ENCODE peak calls at places on chromosomes 16 and 17, in eight cellular contexts. One of them, this sample, is unnamed. For H3K36me3, the result is how much of the 10 kb centered on the place peaks cover.

GRCh38 chr17:61556224-61557188 is 34.5 kb downstream of the NACA2 start:
- DNase-seq in GM23338: peak
- DNase-seq in tibial nerve: no peak
- DNase-seq in endodermal cell: no peak
- DNase-seq in cardiac muscle cell: peak
- DNase-seq in psoas muscle: no peak
- DNase-seq in spleen: no peak
- DNase-seq in breast epithelium: no peak
- DNase-seq in this sample: no peak

GRCh38 chr17:50661795-50662391 is 27.2 kb downstream of the ABCC3 start:
- DNase-seq in cardiac muscle cell: peak
- DNase-seq in GM23338: peak
- DNase-seq in endodermal cell: peak
- DNase-seq in breast epithelium: peak
- DNase-seq in psoas muscle: peak
- DNase-seq in tibial nerve: no peak
- DNase-seq in spleen: no peak
- DNase-seq in this sample: no peak

GRCh38 chr17:78237403-78238012 is 6.1 kb downstream of the TMEM235 start:
- DNase-seq in breast epithelium: no peak
- DNase-seq in tibial nerve: no peak
- DNase-seq in GM23338: no peak
- DNase-seq in psoas muscle: no peak
- DNase-seq in spleen: no peak
- DNase-seq in endodermal cell: peak
- DNase-seq in cardiac muscle cell: no peak
- DNase-seq in this sample: peak

GRCh38 chr17:41666336-41666680 is 22.4 kb upstream of the EIF1 start:
- DNase-seq in endodermal cell: no peak
- DNase-seq in psoas muscle: peak
- DNase-seq in breast epithelium: no peak
- DNase-seq in tibial nerve: no peak
- DNase-seq in cardiac muscle cell: peak
- DNase-seq in spleen: peak
- DNase-seq in GM23338: peak
- DNase-seq in this sample: peak

GRCh38 chr16:11916524-11917285 is 949 bp upstream of the GSPT1 start:
- DNase-seq in breast epithelium: peak
- DNase-seq in GM23338: no peak
- DNase-seq in tibial nerve: no peak
- DNase-seq in cardiac muscle cell: peak
- DNase-seq in spleen: no peak
- DNase-seq in psoas muscle: no peak
- DNase-seq in endodermal cell: peak
- DNase-seq in this sample: no peak

GRCh38 chr17:50060951-50061712 is 5.2 kb downstream of the ITGA3 start:
- DNase-seq in spleen: peak
- DNase-seq in cardiac muscle cell: peak
- DNase-seq in tibial nerve: no peak
- DNase-seq in psoas muscle: peak
- DNase-seq in endodermal cell: peak
- DNase-seq in GM23338: no peak
- DNase-seq in breast epithelium: no peak
- DNase-seq in this sample: peak

GRCh38 chr17:14428640-14429029 is 127.8 kb downstream of the HS3ST3B1 start:
- DNase-seq in spleen: peak
- DNase-seq in breast epithelium: no peak
- DNase-seq in GM23338: no peak
- DNase-seq in cardiac muscle cell: no peak
- DNase-seq in tibial nerve: no peak
- DNase-seq in psoas muscle: no peak
- DNase-seq in endodermal cell: no peak
- DNase-seq in this sample: no peak

GRCh38 chr17:6126768-6127167 is 56.6 kb downstream of the WSCD1 start:
- DNase-seq in cardiac muscle cell: no peak
- DNase-seq in breast epithelium: no peak
- DNase-seq in endodermal cell: peak
- DNase-seq in GM23338: no peak
- DNase-seq in spleen: no peak
- DNase-seq in psoas muscle: no peak
- DNase-seq in tibial nerve: no peak
- DNase-seq in this sample: no peak

GRCh38 chr17:80803451-80804428 is 187.9 kb upstream of the CHMP6 start:
- DNase-seq in spleen: peak
- DNase-seq in psoas muscle: no peak
- DNase-seq in endodermal cell: peak
- DNase-seq in GM23338: no peak
- DNase-seq in cardiac muscle cell: no peak
- DNase-seq in breast epithelium: peak
- DNase-seq in tibial nerve: no peak
- DNase-seq in this sample: peak

GRCh38 chr16:73054131-73054496 is 6.2 kb upstream of the ZFHX3 start:
- DNase-seq in GM23338: peak
- DNase-seq in endodermal cell: peak
- DNase-seq in spleen: no peak
- DNase-seq in tibial nerve: no peak
- DNase-seq in psoas muscle: no peak
- DNase-seq in breast epithelium: no peak
- DNase-seq in cardiac muscle cell: peak
- DNase-seq in this sample: no peak

GRCh38 chr16:23206986-23207385 is 24.4 kb downstream of the SCNN1G start:
- DNase-seq in psoas muscle: no peak
- DNase-seq in spleen: no peak
- DNase-seq in GM23338: no peak
- DNase-seq in breast epithelium: no peak
- DNase-seq in cardiac muscle cell: no peak
- DNase-seq in endodermal cell: no peak
- DNase-seq in tibial nerve: no peak
- DNase-seq in this sample: no peak

GRCh38 chr17:63835167-63835720 is 7.2 kb downstream of the SMARCD2 start:
- DNase-seq in breast epithelium: no peak
- DNase-seq in spleen: peak
- DNase-seq in endodermal cell: no peak
- DNase-seq in psoas muscle: no peak
- DNase-seq in GM23338: no peak
- DNase-seq in tibial nerve: no peak
- DNase-seq in cardiac muscle cell: no peak
- DNase-seq in this sample: no peak

GRCh38 chr17:80935526-80935925 is 56.1 kb upstream of the CHMP6 start:
- DNase-seq in endodermal cell: no peak
- DNase-seq in psoas muscle: no peak
- DNase-seq in breast epithelium: no peak
- DNase-seq in spleen: no peak
- DNase-seq in GM23338: no peak
- DNase-seq in tibial nerve: no peak
- DNase-seq in cardiac muscle cell: no peak
- DNase-seq in this sample: no peak

GRCh38 chr17:20302191-20302917 is 165.0 kb downstream of the LGALS9B start:
- DNase-seq in cardiac muscle cell: peak
- DNase-seq in tibial nerve: no peak
- DNase-seq in endodermal cell: peak
- DNase-seq in breast epithelium: no peak
- DNase-seq in GM23338: no peak
- DNase-seq in psoas muscle: no peak
- DNase-seq in spleen: no peak
- DNase-seq in this sample: peak

GRCh38 chr17:2347805-2348685 is 10.7 kb downstream of the SGSM2 start:
- DNase-seq in breast epithelium: peak
- DNase-seq in cardiac muscle cell: peak
- DNase-seq in tibial nerve: no peak
- DNase-seq in endodermal cell: peak
- DNase-seq in spleen: peak
- DNase-seq in GM23338: peak
- DNase-seq in psoas muscle: peak
- DNase-seq in this sample: peak

GRCh38 chr17:78939615-78940014 is 14.4 kb upstream of the TIMP2 start:
- DNase-seq in endodermal cell: no peak
- DNase-seq in cardiac muscle cell: peak
- DNase-seq in tibial nerve: no peak
- DNase-seq in psoas muscle: no peak
- DNase-seq in breast epithelium: no peak
- DNase-seq in spleen: no peak
- DNase-seq in GM23338: no peak
- DNase-seq in this sample: no peak

GRCh38 chr16:1003551-1004347 is 22.2 kb downstream of the SOX8 start:
- DNase-seq in psoas muscle: no peak
- DNase-seq in tibial nerve: no peak
- DNase-seq in breast epithelium: no peak
- DNase-seq in GM23338: no peak
- DNase-seq in endodermal cell: no peak
- DNase-seq in spleen: no peak
- DNase-seq in cardiac muscle cell: peak
- DNase-seq in this sample: no peak

GRCh38 chr16:80887062-80887461 is 82.7 kb upstream of the CDYL2 start:
- DNase-seq in tibial nerve: no peak
- DNase-seq in endodermal cell: no peak
- DNase-seq in spleen: no peak
- DNase-seq in breast epithelium: no peak
- DNase-seq in psoas muscle: no peak
- DNase-seq in GM23338: no peak
- DNase-seq in cardiac muscle cell: no peak
- DNase-seq in this sample: no peak

GRCh38 chr16:80883816-80884215 is 79.4 kb upstream of the CDYL2 start:
- DNase-seq in cardiac muscle cell: no peak
- DNase-seq in GM23338: no peak
- DNase-seq in psoas muscle: no peak
- DNase-seq in breast epithelium: no peak
- DNase-seq in endodermal cell: no peak
- DNase-seq in spleen: no peak
- DNase-seq in tibial nerve: no peak
- DNase-seq in this sample: no peak

GRCh38 chr16:80883159-80883642 is 78.8 kb upstream of the CDYL2 start:
- DNase-seq in spleen: no peak
- DNase-seq in psoas muscle: no peak
- DNase-seq in breast epithelium: no peak
- DNase-seq in cardiac muscle cell: no peak
- DNase-seq in endodermal cell: no peak
- DNase-seq in tibial nerve: no peak
- DNase-seq in GM23338: no peak
- DNase-seq in this sample: no peak
- H3K4me3 ChIP-seq in spleen: no peak
- H3K4me3 ChIP-seq in psoas muscle: no peak
- H3K4me3 ChIP-seq in breast epithelium: no peak
- H3K4me3 ChIP-seq in cardiac muscle cell: no peak
- H3K4me3 ChIP-seq in endodermal cell: no peak
- H3K4me3 ChIP-seq in tibial nerve: no peak
- H3K4me3 ChIP-seq in GM23338: no peak
- H3K4me3 ChIP-seq in this sample: no peak

DNA sequence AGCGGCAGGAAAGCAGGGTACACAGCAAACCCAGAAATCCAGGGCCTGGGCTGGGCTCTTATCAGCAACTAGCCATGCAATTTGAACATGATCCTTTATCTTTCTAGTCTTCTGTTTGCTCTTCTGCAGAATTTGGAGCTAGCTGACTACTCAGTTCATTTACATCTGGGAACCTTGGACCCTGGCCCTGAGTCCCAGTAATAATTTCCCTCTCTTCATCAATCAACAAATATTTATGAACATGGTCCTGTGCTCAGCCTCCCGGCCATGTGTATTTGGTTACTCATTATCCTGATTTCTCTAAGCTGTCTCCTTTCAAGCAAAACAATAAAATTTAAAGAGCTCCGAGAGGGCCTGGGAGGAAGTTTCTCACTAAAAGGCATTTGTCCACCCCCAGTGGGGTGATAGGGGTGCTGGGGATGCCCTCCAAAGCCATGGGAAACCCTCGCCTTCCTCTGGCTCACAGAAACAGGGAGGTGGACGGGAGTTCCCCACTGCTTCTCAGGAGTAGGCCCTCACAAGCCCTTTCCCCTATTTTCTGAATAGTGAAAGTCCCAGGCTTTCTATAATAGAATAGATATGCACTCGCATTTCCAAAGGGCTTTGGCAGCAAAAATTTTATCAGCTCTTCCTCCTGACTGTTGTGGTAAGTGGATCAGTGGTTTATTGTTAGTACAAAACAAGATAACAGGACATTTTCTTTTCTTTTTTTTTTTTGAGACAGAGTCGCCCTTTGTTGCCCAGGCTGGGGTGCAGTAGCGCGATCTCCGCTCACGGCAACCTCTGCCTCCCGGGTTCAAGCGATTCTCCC is 6.9 kb upstream of the WDR59 start:
- DNase-seq in cardiac muscle cell: peak
- DNase-seq in breast epithelium: no peak
- DNase-seq in tibial nerve: no peak
- DNase-seq in psoas muscle: no peak
- DNase-seq in GM23338: no peak
- DNase-seq in endodermal cell: no peak
- DNase-seq in spleen: no peak
- DNase-seq in this sample: no peak
- H3K36me3 ChIP-seq in cardiac muscle cell: under half
- H3K36me3 ChIP-seq in breast epithelium: under half
- H3K36me3 ChIP-seq in tibial nerve: under half
- H3K36me3 ChIP-seq in psoas muscle: under half
- H3K36me3 ChIP-seq in GM23338: under half
- H3K36me3 ChIP-seq in endodermal cell: under half
- H3K36me3 ChIP-seq in spleen: under half
- H3K36me3 ChIP-seq in this sample: under half

GRCh38 chr17:18995220-18995619 is 9.3 kb downstream of the FAM83G start:
- DNase-seq in psoas muscle: no peak
- DNase-seq in endodermal cell: no peak
- DNase-seq in breast epithelium: no peak
- DNase-seq in tibial nerve: no peak
- DNase-seq in spleen: no peak
- DNase-seq in GM23338: no peak
- DNase-seq in cardiac muscle cell: no peak
- DNase-seq in this sample: no peak

GRCh38 chr17:18999911-19000310 is 4.7 kb downstream of the FAM83G start:
- DNase-seq in psoas muscle: no peak
- DNase-seq in tibial nerve: no peak
- DNase-seq in cardiac muscle cell: no peak
- DNase-seq in spleen: no peak
- DNase-seq in endodermal cell: no peak
- DNase-seq in GM23338: no peak
- DNase-seq in breast epithelium: no peak
- DNase-seq in this sample: no peak

GRCh38 chr17:18999394-18999793 is 5.2 kb downstream of the FAM83G start:
- DNase-seq in cardiac muscle cell: no peak
- DNase-seq in tibial nerve: no peak
- DNase-seq in GM23338: no peak
- DNase-seq in endodermal cell: no peak
- DNase-seq in spleen: no peak
- DNase-seq in psoas muscle: no peak
- DNase-seq in breast epithelium: no peak
- DNase-seq in this sample: no peak

GRCh38 chr17:18996458-18996857 is 8.1 kb downstream of the FAM83G start:
- DNase-seq in cardiac muscle cell: no peak
- DNase-seq in endodermal cell: no peak
- DNase-seq in GM23338: no peak
- DNase-seq in spleen: no peak
- DNase-seq in breast epithelium: no peak
- DNase-seq in tibial nerve: no peak
- DNase-seq in psoas muscle: no peak
- DNase-seq in this sample: no peak

GRCh38 chr17:18997650-18998196 is 6.8 kb downstream of the FAM83G start:
- DNase-seq in GM23338: no peak
- DNase-seq in spleen: no peak
- DNase-seq in cardiac muscle cell: no peak
- DNase-seq in tibial nerve: no peak
- DNase-seq in breast epithelium: no peak
- DNase-seq in endodermal cell: no peak
- DNase-seq in psoas muscle: no peak
- DNase-seq in this sample: no peak
- TF ChIP-seq CTCF in GM23338: no peak
- TF ChIP-seq CTCF in spleen: no peak
- TF ChIP-seq CTCF in cardiac muscle cell: no peak
- TF ChIP-seq CTCF in tibial nerve: no peak
- TF ChIP-seq CTCF in breast epithelium: no peak
- TF ChIP-seq CTCF in endodermal cell: no peak
- TF ChIP-seq CTCF in psoas muscle: no peak
- TF ChIP-seq CTCF in this sample: no peak

GRCh38 chr17:71032746-71033273 is 863.5 kb downstream of the KCNJ2 start:
- DNase-seq in GM23338: peak
- DNase-seq in psoas muscle: no peak
- DNase-seq in breast epithelium: no peak
- DNase-seq in tibial nerve: no peak
- DNase-seq in cardiac muscle cell: no peak
- DNase-seq in spleen: no peak
- DNase-seq in endodermal cell: peak
- DNase-seq in this sample: no peak
- H3K4me3 ChIP-seq in GM23338: peak
- H3K4me3 ChIP-seq in psoas muscle: no peak
- H3K4me3 ChIP-seq in breast epithelium: no peak
- H3K4me3 ChIP-seq in tibial nerve: no peak
- H3K4me3 ChIP-seq in cardiac muscle cell: no peak
- H3K4me3 ChIP-seq in spleen: no peak
- H3K4me3 ChIP-seq in endodermal cell: peak
- H3K4me3 ChIP-seq in this sample: no peak